ENCODE peak calls at places on chromosome 2, in nine cellular contexts. M is naive thymus-derived CD4-positive, alpha-beta T cell; O is CD8-positive, alpha-beta memory T cell; R is GM23338; Y is colonic mucosa; D is AG04450; W is CD4-positive, alpha-beta memory T cell; Q is psoas muscle; H is OCI-LY7. K is an unnamed sample.

GRCh38 chr2:88188741-88189140 is 18.6 kb downstream of the THNSL2 start:
- DNase-seq in M (no peak), O (no peak), R (no peak), Y (no peak), D (no peak), W (no peak), Q (no peak), H (no peak), K (no peak)

GRCh38 chr2:23502096-23502495 is 117.1 kb downstream of the KLHL29 start:
- DNase-seq in M (no peak), O (no peak), R (peak), Y (no peak), D (no peak), W (no peak), Q (peak), H (no peak), K (no peak)

GRCh38 chr2:31238126-31238905 is 4.4 kb downstream of the EHD3 start:
- DNase-seq in M (no peak), O (no peak), R (no peak), Y (no peak), D (no peak), W (no peak), Q (no peak), H (no peak), K (no peak)

GRCh38 chr2:23533014-23533730 is 148.2 kb downstream of the KLHL29 start:
- DNase-seq in M (no peak), O (no peak), R (peak), Y (no peak), D (no peak), W (no peak), Q (no peak), H (no peak), K (no peak)

GRCh38 chr2:98118161-98118560 is 31.2 kb downstream of the VWA3B start:
- DNase-seq in M (no peak), O (no peak), R (no peak), Y (no peak), D (no peak), W (no peak), Q (no peak), H (no peak), K (no peak)

GRCh38 chr2:62147610-62148301 is 48.2 kb upstream of the B3GNT2 start:
- DNase-seq in M (no peak), O (no peak), R (no peak), Y (no peak), D (peak), W (no peak), Q (no peak), H (no peak), K (no peak)

GRCh38 chr2:100969998-100970397 is 32.1 kb upstream of the RPL31 start:
- DNase-seq in M (no peak), O (no peak), R (no peak), Y (no peak), D (no peak), W (no peak), Q (no peak), H (no peak), K (no peak)

GRCh38 chr2:136325844-136326291 is 207.9 kb upstream of the CXCR4 start:
- DNase-seq in M (no peak), O (no peak), R (no peak), Y (no peak), D (no peak), W (no peak), Q (no peak), H (no peak), K (no peak)

DNA sequence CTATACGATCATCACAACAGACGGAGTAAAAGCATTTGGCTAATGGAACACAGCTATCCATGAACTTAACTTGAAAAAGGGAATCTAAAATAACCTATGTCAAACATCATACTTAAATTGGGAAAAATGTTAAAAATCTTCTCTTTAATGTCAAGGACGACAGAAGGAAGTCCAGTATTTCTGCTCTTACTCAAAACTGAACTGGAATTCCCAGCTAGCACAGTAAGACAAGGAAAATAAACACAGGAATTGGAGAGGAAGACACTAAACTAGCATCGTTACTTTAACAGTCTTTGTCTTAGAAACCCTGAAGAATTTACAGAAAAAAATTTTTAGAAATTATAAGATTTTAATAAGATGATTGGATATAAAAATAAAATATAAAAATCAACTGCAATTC is 112.6 kb downstream of the HDAC4 start:
- DNase-seq in M (no peak), O (no peak), R (no peak), Y (no peak), D (no peak), W (no peak), Q (no peak), H (no peak), K (no peak)
- H3K27ac ChIP-seq in M (peak), O (no peak), R (no peak), Y (peak), D (no peak), W (no peak), Q (peak), H (no peak), K (no peak)

GRCh38 chr2:42360890-42361727 is at the start of gene COX7A2L:
- DNase-seq in M (peak), O (peak), R (peak), Y (peak), D (peak), W (peak), Q (peak), H (peak), K (peak)
- H3K4me3 ChIP-seq in M (peak), O (peak), R (peak), Y (peak), D (peak), W (peak), Q (peak), H (peak), K (peak)

DNA sequence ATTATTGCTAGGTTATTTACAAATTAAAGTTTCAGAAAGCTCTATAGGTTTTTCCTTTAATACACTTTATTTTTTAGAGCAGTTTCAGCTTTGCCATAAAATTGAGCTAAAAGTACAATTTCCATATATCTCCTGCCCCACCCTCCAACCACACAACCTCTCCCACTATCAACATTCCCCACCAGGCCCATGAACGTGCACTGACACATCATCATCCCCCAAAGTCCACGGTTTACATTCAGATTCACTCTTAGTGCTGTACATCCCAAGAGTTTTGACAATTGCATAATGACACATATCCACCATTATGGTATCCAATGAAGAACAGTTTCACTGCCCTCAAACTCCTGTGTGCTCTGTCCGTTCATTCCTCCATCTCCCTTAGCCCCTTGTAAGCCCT is 139.4 kb downstream of the NBAS start:
- DNase-seq in M (no peak), O (no peak), R (no peak), Y (no peak), D (no peak), W (no peak), Q (no peak), H (no peak), K (no peak)
- H3K27ac ChIP-seq in M (no peak), O (no peak), R (no peak), Y (no peak), D (no peak), W (no peak), Q (no peak), H (no peak), K (no peak)

GRCh38 chr2:70967189-70967588 is 11.2 kb upstream of the ANKRD53 start:
- DNase-seq in M (no peak), O (no peak), R (no peak), Y (no peak), D (no peak), W (no peak), Q (no peak), H (no peak), K (no peak)

GRCh38 chr2:70964133-70964532 is 14.3 kb upstream of the ANKRD53 start:
- DNase-seq in M (no peak), O (no peak), R (no peak), Y (peak), D (no peak), W (no peak), Q (no peak), H (no peak), K (no peak)

GRCh38 chr2:70964596-70965386 is 13.6 kb upstream of the ANKRD53 start:
- DNase-seq in M (peak), O (peak), R (peak), Y (peak), D (peak), W (peak), Q (peak), H (peak), K (peak)

GRCh38 chr2:70966681-70967080 is 11.7 kb upstream of the ANKRD53 start:
- DNase-seq in M (no peak), O (no peak), R (no peak), Y (no peak), D (no peak), W (no peak), Q (no peak), H (no peak), K (no peak)

GRCh38 chr2:70965506-70965905 is 12.9 kb upstream of the ANKRD53 start:
- DNase-seq in M (no peak), O (no peak), R (no peak), Y (peak), D (no peak), W (no peak), Q (no peak), H (no peak), K (no peak)
- H3K4me3 ChIP-seq in M (peak), O (peak), R (peak), Y (peak), D (peak), W (peak), Q (no peak), H (no peak), K (peak)

GRCh38 chr2:1687254-1687653 is 57.1 kb downstream of the PXDN start:
- DNase-seq in M (no peak), O (no peak), R (no peak), Y (no peak), D (no peak), W (no peak), Q (no peak), H (no peak), K (no peak)
- H3K27ac ChIP-seq in M (no peak), O (no peak), R (peak), Y (no peak), D (no peak), W (no peak), Q (no peak), H (no peak), K (no peak)

GRCh38 chr2:174593041-174593440 is 4.6 kb downstream of the WIPF1 start:
- DNase-seq in M (no peak), O (no peak), R (no peak), Y (no peak), D (no peak), W (no peak), Q (no peak), H (no peak), K (no peak)

GRCh38 chr2:174589334-174589733 is 8.3 kb downstream of the WIPF1 start:
- DNase-seq in M (no peak), O (peak), R (no peak), Y (no peak), D (no peak), W (no peak), Q (no peak), H (no peak), K (no peak)

GRCh38 chr2:174591740-174592139 is 5.9 kb downstream of the WIPF1 start:
- DNase-seq in M (no peak), O (no peak), R (no peak), Y (no peak), D (no peak), W (no peak), Q (no peak), H (no peak), K (no peak)

GRCh38 chr2:174590346-174590745 is 7.3 kb downstream of the WIPF1 start:
- DNase-seq in M (no peak), O (no peak), R (no peak), Y (no peak), D (no peak), W (no peak), Q (no peak), H (no peak), K (no peak)

DNA sequence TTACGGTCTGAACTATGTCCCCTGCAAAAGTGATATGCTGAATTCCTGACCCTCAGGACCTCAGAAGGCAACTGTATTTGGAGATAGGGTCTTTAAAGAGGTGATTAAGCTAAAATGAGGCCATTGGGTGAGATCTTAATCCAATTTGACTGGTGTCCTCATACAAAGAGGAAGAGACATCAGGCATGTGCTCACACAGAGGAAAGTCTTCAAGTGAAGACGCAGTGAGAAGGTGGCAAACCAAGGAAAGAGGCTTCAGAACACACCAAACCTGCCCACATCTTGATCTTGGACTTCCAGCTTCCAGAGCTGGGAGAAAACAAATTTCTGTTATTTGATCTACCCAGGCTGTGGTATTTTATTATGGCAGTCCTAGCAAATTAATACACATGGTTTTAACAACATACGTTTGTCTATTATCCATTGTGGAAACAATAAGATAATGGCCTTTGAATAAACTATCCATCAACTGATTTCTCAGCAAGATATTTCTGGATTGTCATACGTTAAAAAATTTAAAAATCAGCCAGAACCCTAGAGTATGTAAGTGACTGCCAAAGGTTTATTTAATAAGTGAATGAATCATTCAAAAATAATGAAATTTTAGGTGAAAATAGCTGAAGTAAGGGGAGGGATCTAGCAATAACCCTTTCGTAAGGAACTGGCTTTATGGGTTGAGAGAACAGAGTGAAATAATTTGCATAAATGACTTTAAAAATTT is 6.5 kb downstream of the WIPF1 start:
- DNase-seq in M (no peak), O (no peak), R (no peak), Y (no peak), D (no peak), W (no peak), Q (no peak), H (no peak), K (no peak)
- H3K4me3 ChIP-seq in M (peak), O (peak), R (no peak), Y (no peak), D (no peak), W (peak), Q (no peak), H (no peak), K (peak)

GRCh38 chr2:53964987-53965687 is 5.7 kb downstream of the PSME4 start:
- DNase-seq in M (no peak), O (no peak), R (peak), Y (no peak), D (no peak), W (no peak), Q (no peak), H (no peak), K (no peak)
- H3K27ac ChIP-seq in M (no peak), O (no peak), R (peak), Y (no peak), D (no peak), W (no peak), Q (no peak), H (peak), K (no peak)

GRCh38 chr2:145595296-145595695 is 1075.4 kb upstream of the ZEB2 start:
- DNase-seq in M (no peak), O (no peak), R (no peak), Y (no peak), D (no peak), W (no peak), Q (no peak), H (no peak), K (no peak)
- H3K4me3 ChIP-seq in M (no peak), O (no peak), R (no peak), Y (no peak), D (no peak), W (no peak), Q (no peak), H (no peak), K (no peak)

DNA sequence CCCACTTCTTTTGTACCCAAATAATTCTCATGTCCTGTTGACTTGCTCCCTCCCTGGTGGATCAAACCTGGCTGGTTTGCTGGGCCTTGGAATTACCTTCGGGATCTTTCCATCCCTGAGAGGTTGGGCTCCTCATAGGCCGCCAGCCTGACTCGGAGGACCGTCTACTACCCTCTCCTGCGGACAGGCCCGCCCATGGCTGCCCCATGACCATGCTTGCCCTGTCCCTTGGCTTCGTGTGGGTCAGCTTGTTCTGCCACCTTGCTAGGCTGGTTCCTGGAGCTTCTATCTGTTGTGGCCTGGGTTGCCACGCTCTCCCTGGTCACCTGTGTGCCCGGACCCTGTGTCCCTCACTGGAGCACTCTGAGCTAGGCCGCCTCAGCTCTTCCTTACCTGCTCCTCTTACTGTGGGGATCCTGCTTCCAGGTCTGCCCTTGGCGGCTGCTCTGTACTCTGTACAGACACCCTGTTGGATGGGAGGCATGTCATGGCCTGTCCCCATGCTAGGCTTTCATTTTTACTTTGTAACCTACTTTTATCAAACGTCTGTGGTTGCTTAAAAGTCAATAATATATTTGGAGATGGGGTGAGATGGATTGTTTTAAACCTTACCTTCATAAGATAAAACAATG is 29.7 kb upstream of the FHL2 start:
- DNase-seq in M (no peak), O (no peak), R (no peak), Y (no peak), D (no peak), W (no peak), Q (no peak), H (no peak), K (no peak)
- H3K27ac ChIP-seq in M (no peak), O (no peak), R (no peak), Y (no peak), D (no peak), W (no peak), Q (no peak), H (no peak), K (no peak)

DNA sequence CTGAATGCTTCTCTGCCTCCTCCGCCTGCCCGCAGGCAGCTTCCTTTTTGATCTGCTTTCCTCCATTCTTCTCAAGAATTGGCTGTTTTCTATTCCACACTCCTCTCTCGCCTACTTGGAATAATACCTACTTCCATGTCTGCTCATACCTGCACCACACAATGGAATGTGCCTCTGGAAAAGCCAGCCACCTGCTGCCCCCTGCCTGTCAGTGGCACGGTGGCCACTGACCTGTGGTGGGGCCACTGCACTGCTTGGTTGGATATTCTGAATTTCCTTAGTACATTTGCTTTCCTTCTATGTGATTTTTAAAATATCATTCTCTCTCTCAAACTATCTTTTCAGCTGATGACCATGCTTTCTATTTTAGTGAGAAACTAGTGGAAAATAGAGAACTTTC is 406.9 kb downstream of the DCDC2C start:
- DNase-seq in M (no peak), O (no peak), R (no peak), Y (no peak), D (no peak), W (no peak), Q (no peak), H (no peak), K (no peak)
- H3K4me3 ChIP-seq in M (no peak), O (no peak), R (no peak), Y (no peak), D (no peak), W (no peak), Q (no peak), H (no peak), K (no peak)

K was measured in CD8-positive, alpha-beta T cell.